ENCODE peak calls at places on chromosomes 7 and 10, in nine cellular contexts. One of them, this sample, is unnamed.

GRCh38 chr10:131591936-131592335 is 280.4 kb upstream of the TCERG1L start:
- DNase-seq in K562: no peak
- DNase-seq in prostate gland: no peak
- DNase-seq in H1: no peak
- DNase-seq in sigmoid colon: no peak
- DNase-seq in transverse colon: no peak
- DNase-seq in GM12891: no peak
- DNase-seq in esophagus muscularis mucosa: no peak
- DNase-seq in stomach: no peak
- DNase-seq in this sample: no peak

GRCh38 chr7:22943997-22944396 is 69.9 kb downstream of the HYCC1 start:
- DNase-seq in sigmoid colon: peak; percentile 65
- DNase-seq in H1: no peak
- DNase-seq in esophagus muscularis mucosa: no peak
- DNase-seq in transverse colon: no peak
- DNase-seq in K562: no peak
- DNase-seq in prostate gland: no peak
- DNase-seq in stomach: no peak
- DNase-seq in GM12891: no peak
- DNase-seq in this sample: no peak

GRCh38 chr7:46283852-46284251 is 362.8 kb upstream of the IGFBP3 start:
- DNase-seq in H1: no peak
- DNase-seq in stomach: no peak
- DNase-seq in transverse colon: no peak
- DNase-seq in esophagus muscularis mucosa: no peak
- DNase-seq in GM12891: no peak
- DNase-seq in prostate gland: no peak
- DNase-seq in K562: no peak
- DNase-seq in sigmoid colon: no peak
- DNase-seq in this sample: no peak

GRCh38 chr7:87231715-87232114 is 12.2 kb upstream of the TMEM243 start:
- DNase-seq in prostate gland: no peak
- DNase-seq in esophagus muscularis mucosa: no peak
- DNase-seq in stomach: no peak
- DNase-seq in transverse colon: no peak
- DNase-seq in sigmoid colon: no peak
- DNase-seq in H1: no peak
- DNase-seq in GM12891: no peak
- DNase-seq in K562: no peak
- DNase-seq in this sample: no peak

GRCh38 chr10:68869623-68870022 is 31.5 kb upstream of the DDX50 start:
- DNase-seq in transverse colon: no peak
- DNase-seq in sigmoid colon: no peak
- DNase-seq in stomach: no peak
- DNase-seq in prostate gland: no peak
- DNase-seq in esophagus muscularis mucosa: no peak
- DNase-seq in H1: no peak
- DNase-seq in GM12891: no peak
- DNase-seq in K562: no peak
- DNase-seq in this sample: no peak

GRCh38 chr7:84058311-84059076 is 136.1 kb downstream of the SEMA3A start:
- DNase-seq in transverse colon: no peak
- DNase-seq in stomach: no peak
- DNase-seq in prostate gland: no peak
- DNase-seq in sigmoid colon: no peak
- DNase-seq in H1: no peak
- DNase-seq in GM12891: no peak
- DNase-seq in esophagus muscularis mucosa: no peak
- DNase-seq in K562: no peak
- DNase-seq in this sample: no peak

GRCh38 chr10:50152792-50153272 is 85.1 kb downstream of the WASHC2A start:
- DNase-seq in transverse colon: no peak
- DNase-seq in prostate gland: peak; percentile 9
- DNase-seq in sigmoid colon: no peak
- DNase-seq in stomach: peak; percentile 37
- DNase-seq in GM12891: no peak
- DNase-seq in K562: peak; percentile 19
- DNase-seq in esophagus muscularis mucosa: no peak
- DNase-seq in H1: peak; percentile 69
- DNase-seq in this sample: no peak

GRCh38 chr10:116201011-116201410 is 72.0 kb downstream of the GFRA1 start:
- DNase-seq in K562: no peak
- DNase-seq in stomach: no peak
- DNase-seq in GM12891: no peak
- DNase-seq in sigmoid colon: no peak
- DNase-seq in transverse colon: no peak
- DNase-seq in H1: no peak
- DNase-seq in esophagus muscularis mucosa: no peak
- DNase-seq in prostate gland: no peak
- DNase-seq in this sample: no peak

GRCh38 chr7:99579956-99580777 is 17.9 kb upstream of the TMEM225B start:
- DNase-seq in prostate gland: no peak
- DNase-seq in H1: peak; percentile 89
- DNase-seq in stomach: no peak
- DNase-seq in GM12891: no peak
- DNase-seq in K562: no peak
- DNase-seq in sigmoid colon: no peak
- DNase-seq in transverse colon: peak; percentile 34
- DNase-seq in esophagus muscularis mucosa: no peak
- DNase-seq in this sample: no peak

GRCh38 chr7:925601-926000 is 28.9 kb downstream of the ADAP1 start:
- DNase-seq in esophagus muscularis mucosa: no peak
- DNase-seq in stomach: peak; percentile 41
- DNase-seq in sigmoid colon: peak; percentile 82
- DNase-seq in transverse colon: peak; percentile 78
- DNase-seq in GM12891: no peak
- DNase-seq in K562: no peak
- DNase-seq in H1: peak; percentile 44
- DNase-seq in prostate gland: no peak
- DNase-seq in this sample: no peak

GRCh38 chr7:74267756-74268565 is 13.8 kb upstream of the RFC2 start:
- DNase-seq in transverse colon: no peak
- DNase-seq in K562: peak; percentile 12
- DNase-seq in prostate gland: no peak
- DNase-seq in GM12891: no peak
- DNase-seq in stomach: no peak
- DNase-seq in sigmoid colon: no peak
- DNase-seq in esophagus muscularis mucosa: no peak
- DNase-seq in H1: no peak
- DNase-seq in this sample: no peak

GRCh38 chr7:38232475-38233366 is 40.7 kb downstream of the TARP start:
- DNase-seq in GM12891: no peak
- DNase-seq in H1: no peak
- DNase-seq in esophagus muscularis mucosa: no peak
- DNase-seq in stomach: peak; percentile 40
- DNase-seq in transverse colon: peak; percentile 52
- DNase-seq in K562: no peak
- DNase-seq in prostate gland: no peak
- DNase-seq in sigmoid colon: no peak
- DNase-seq in this sample: no peak

GRCh38 chr10:68562666-68563522 is 2.8 kb downstream of the TET1 start:
- DNase-seq in prostate gland: no peak
- DNase-seq in K562: peak; percentile 81
- DNase-seq in esophagus muscularis mucosa: no peak
- DNase-seq in transverse colon: no peak
- DNase-seq in H1: no peak
- DNase-seq in GM12891: no peak
- DNase-seq in stomach: no peak
- DNase-seq in sigmoid colon: no peak
- DNase-seq in this sample: no peak

GRCh38 chr7:102459221-102459844 is 5.3 kb downstream of the ALKBH4 start:
- DNase-seq in esophagus muscularis mucosa: no peak
- DNase-seq in GM12891: no peak
- DNase-seq in H1: no peak
- DNase-seq in transverse colon: no peak
- DNase-seq in sigmoid colon: no peak
- DNase-seq in K562: no peak
- DNase-seq in prostate gland: no peak
- DNase-seq in stomach: no peak
- DNase-seq in this sample: no peak

GRCh38 chr10:99854860-99855259 is 72.4 kb downstream of the ABCC2 start:
- DNase-seq in stomach: no peak
- DNase-seq in prostate gland: no peak
- DNase-seq in GM12891: no peak
- DNase-seq in transverse colon: no peak
- DNase-seq in K562: peak; percentile 16
- DNase-seq in sigmoid colon: peak; percentile 75
- DNase-seq in esophagus muscularis mucosa: no peak
- DNase-seq in H1: no peak
- DNase-seq in this sample: no peak

GRCh38 chr10:73644015-73644743 is 2.9 kb upstream of the MYOZ1 start:
- DNase-seq in GM12891: no peak
- DNase-seq in transverse colon: peak; percentile 64
- DNase-seq in esophagus muscularis mucosa: no peak
- DNase-seq in sigmoid colon: peak; percentile 78
- DNase-seq in H1: peak; percentile 63
- DNase-seq in stomach: peak; percentile 68
- DNase-seq in K562: peak; percentile 79
- DNase-seq in prostate gland: peak; percentile 45
- DNase-seq in this sample: no peak

GRCh38 chr7:141220263-141220662 is 146.4 kb downstream of the TMEM178B start:
- DNase-seq in sigmoid colon: no peak
- DNase-seq in prostate gland: no peak
- DNase-seq in K562: peak; percentile 77
- DNase-seq in transverse colon: no peak
- DNase-seq in stomach: no peak
- DNase-seq in esophagus muscularis mucosa: no peak
- DNase-seq in GM12891: no peak
- DNase-seq in H1: no peak
- DNase-seq in this sample: no peak

GRCh38 chr7:105876091-105876963 is at the start of gene ATXN7L1:
- DNase-seq in prostate gland: peak; percentile 96
- DNase-seq in GM12891: peak; percentile 81
- DNase-seq in stomach: peak; percentile 95
- DNase-seq in transverse colon: peak; percentile 96
- DNase-seq in K562: peak; percentile 97
- DNase-seq in sigmoid colon: peak; percentile 98
- DNase-seq in H1: peak; percentile 96
- DNase-seq in esophagus muscularis mucosa: peak; percentile 97
- DNase-seq in this sample: peak; percentile 73
- TF ChIP-seq POLR2A in prostate gland: peak; percentile 78
- TF ChIP-seq POLR2A in GM12891: no peak
- TF ChIP-seq POLR2A in stomach: no peak
- TF ChIP-seq POLR2A in transverse colon: peak; percentile 79
- TF ChIP-seq POLR2A in K562: peak; percentile 93
- TF ChIP-seq POLR2A in sigmoid colon: peak; percentile 68
- TF ChIP-seq POLR2A in H1: peak; percentile 89
- TF ChIP-seq POLR2A in esophagus muscularis mucosa: peak; percentile 34
- TF ChIP-seq POLR2A in this sample: no peak

DNA sequence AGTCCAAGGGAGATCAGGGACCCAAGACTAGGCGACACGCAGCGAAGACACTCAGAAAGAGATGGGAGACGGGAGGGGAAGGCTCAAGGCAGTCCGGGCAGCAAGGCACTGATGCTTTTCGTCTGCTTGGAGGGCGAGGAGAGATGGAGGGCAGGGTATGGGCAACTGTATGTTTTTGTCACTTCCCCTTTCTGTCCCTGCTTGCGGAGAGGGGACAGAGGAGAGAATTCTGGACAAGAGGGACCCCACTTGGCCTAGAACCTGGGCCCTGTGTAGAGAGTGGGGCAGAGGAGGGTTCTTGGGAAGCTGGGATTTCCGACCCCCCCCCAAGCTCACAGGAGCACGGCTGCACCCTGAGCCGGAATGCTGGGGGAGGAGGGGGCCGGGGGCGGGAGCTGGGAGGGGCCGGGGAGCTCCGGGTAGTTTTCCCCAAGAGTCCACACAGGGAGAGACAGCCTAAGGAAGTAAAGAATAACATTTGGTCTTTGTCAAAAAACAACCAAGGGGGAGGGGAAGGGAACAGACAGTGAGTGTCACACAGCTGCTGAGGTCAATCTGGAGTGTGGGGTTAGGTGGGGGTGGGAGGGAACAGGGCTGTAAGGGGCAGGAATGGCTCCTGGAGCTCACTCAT is 1.8 kb downstream of the LRCH4 start:
- DNase-seq in esophagus muscularis mucosa: no peak
- DNase-seq in sigmoid colon: peak; percentile 68
- DNase-seq in stomach: no peak
- DNase-seq in prostate gland: no peak
- DNase-seq in transverse colon: no peak
- DNase-seq in K562: no peak
- DNase-seq in GM12891: no peak
- DNase-seq in H1: no peak
- DNase-seq in this sample: no peak
- TF ChIP-seq POLR2AphosphoS5 in esophagus muscularis mucosa: no peak
- TF ChIP-seq POLR2AphosphoS5 in sigmoid colon: no peak
- TF ChIP-seq POLR2AphosphoS5 in stomach: no peak
- TF ChIP-seq POLR2AphosphoS5 in prostate gland: no peak
- TF ChIP-seq POLR2AphosphoS5 in transverse colon: no peak
- TF ChIP-seq POLR2AphosphoS5 in K562: no peak
- TF ChIP-seq POLR2AphosphoS5 in GM12891: no peak
- TF ChIP-seq POLR2AphosphoS5 in H1: no peak
- TF ChIP-seq POLR2AphosphoS5 in this sample: no peak

DNA sequence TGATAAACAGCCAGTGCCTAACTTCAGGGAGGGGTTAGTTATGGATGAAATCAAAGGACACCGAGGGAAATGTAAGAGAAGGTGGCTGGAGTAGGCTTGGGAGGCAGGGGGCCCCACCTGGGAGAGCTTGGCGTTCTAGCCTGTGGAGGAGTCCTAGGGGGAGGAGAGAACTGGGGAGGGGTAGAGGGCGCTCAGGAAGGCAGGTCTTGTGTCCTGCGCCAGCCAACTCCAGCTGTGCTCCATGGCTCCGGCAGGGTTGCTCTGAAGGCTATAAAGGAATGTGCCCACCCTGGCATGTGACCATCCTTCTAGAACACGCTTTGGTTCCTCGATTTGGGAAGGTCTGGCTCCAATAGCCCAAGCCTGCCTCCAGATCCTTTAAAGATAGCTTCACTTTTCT is 96.3 kb downstream of the SEC61G start:
- DNase-seq in K562: no peak
- DNase-seq in esophagus muscularis mucosa: no peak
- DNase-seq in GM12891: no peak
- DNase-seq in stomach: no peak
- DNase-seq in prostate gland: no peak
- DNase-seq in sigmoid colon: no peak
- DNase-seq in transverse colon: no peak
- DNase-seq in H1: no peak
- DNase-seq in this sample: no peak
- TF ChIP-seq POLR2A in K562: no peak
- TF ChIP-seq POLR2A in esophagus muscularis mucosa: no peak
- TF ChIP-seq POLR2A in GM12891: no peak
- TF ChIP-seq POLR2A in stomach: no peak
- TF ChIP-seq POLR2A in prostate gland: no peak
- TF ChIP-seq POLR2A in sigmoid colon: no peak
- TF ChIP-seq POLR2A in transverse colon: no peak
- TF ChIP-seq POLR2A in H1: no peak
- TF ChIP-seq POLR2A in this sample: no peak

DNA sequence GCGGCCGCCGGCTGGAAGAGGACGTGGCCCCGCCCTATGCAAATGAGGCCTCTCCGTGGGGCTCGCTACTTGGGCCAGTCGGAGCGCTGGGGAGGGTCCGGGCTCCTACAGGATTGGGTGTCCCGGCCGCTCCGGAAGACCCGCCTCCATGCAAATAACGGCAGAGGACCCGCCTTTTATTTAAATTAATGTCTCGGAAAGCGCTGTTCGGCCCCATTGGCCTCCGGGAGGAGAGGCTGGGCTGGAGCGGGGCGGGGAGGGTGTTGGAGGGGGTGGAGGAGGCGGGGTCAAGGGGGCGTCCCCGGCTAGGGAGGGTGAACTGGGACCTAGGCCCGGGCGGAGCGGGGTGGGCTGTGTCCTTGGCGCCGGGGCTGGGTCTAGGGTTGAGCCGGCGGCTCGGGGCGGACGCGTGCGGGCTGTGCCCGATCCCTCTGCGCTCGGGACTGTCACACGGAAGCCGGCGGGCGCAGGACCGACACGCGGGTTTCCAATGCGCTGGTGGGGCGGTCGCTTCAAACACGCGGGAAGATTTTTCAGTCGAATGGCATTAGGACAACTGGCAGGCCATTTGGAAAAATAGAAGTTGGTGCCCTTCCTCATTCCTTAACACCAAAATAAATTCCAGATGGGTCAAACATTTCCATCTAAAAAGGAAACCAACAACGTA is 344 bp upstream of the POLM start:
- DNase-seq in K562: peak; percentile 97
- DNase-seq in esophagus muscularis mucosa: peak; percentile 99
- DNase-seq in H1: peak; percentile 94
- DNase-seq in GM12891: peak; percentile 97
- DNase-seq in prostate gland: peak; percentile 99
- DNase-seq in transverse colon: peak; percentile 99
- DNase-seq in stomach: peak; percentile 99
- DNase-seq in sigmoid colon: peak; percentile 100
- DNase-seq in this sample: peak; percentile 94
- TF ChIP-seq POLR2AphosphoS5 in K562: peak; percentile 8
- TF ChIP-seq POLR2AphosphoS5 in esophagus muscularis mucosa: peak; percentile 79
- TF ChIP-seq POLR2AphosphoS5 in H1: peak; percentile 20
- TF ChIP-seq POLR2AphosphoS5 in GM12891: no peak
- TF ChIP-seq POLR2AphosphoS5 in prostate gland: peak; percentile 66
- TF ChIP-seq POLR2AphosphoS5 in transverse colon: peak; percentile 55
- TF ChIP-seq POLR2AphosphoS5 in stomach: no peak
- TF ChIP-seq POLR2AphosphoS5 in sigmoid colon: peak; percentile 79
- TF ChIP-seq POLR2AphosphoS5 in this sample: no peak